ENCODE peak calls at places on chromosomes 5 and 9, in six cellular contexts. D is HCT116; A is CD8-positive, alpha-beta T cell; Q is lower lobe of right lung; Y is uterus; K is psoas muscle. E is an unnamed sample.

GRCh38 chr5:142847898-142848790 is 78.0 kb downstream of the ARHGAP26 start:
- DNase-seq in D (no peak), A (no peak), Q (no peak), Y (no peak), K (no peak), E (no peak)

GRCh38 chr9:20227166-20227874 is 395.0 kb downstream of the MLLT3 start:
- DNase-seq in D (no peak), A (no peak), Q (no peak), Y (no peak), K (no peak), E (no peak)

GRCh38 chr5:14217587-14217986 is 74.4 kb downstream of the TRIO start:
- DNase-seq in D (no peak), A (no peak), Q (no peak), Y (no peak), K (no peak), E (no peak)

GRCh38 chr9:26856413-26857032 is 36.1 kb downstream of the CAAP1 start:
- DNase-seq in D (peak; percentile 56), A (no peak), Q (no peak), Y (peak; percentile 21), K (no peak), E (no peak)

GRCh38 chr5:116575635-116576042 is 1.0 kb upstream of the SEMA6A start:
- DNase-seq in D (no peak), A (no peak), Q (no peak), Y (no peak), K (no peak), E (no peak)

GRCh38 chr5:6765612-6766525 is 52.6 kb downstream of the TENT4A start:
- DNase-seq in D (peak; percentile 71), A (peak; percentile 62), Q (peak; percentile 83), Y (peak; percentile 24), K (peak; percentile 73), E (peak; percentile 61)

GRCh38 chr5:138276402-138277054 is 2.1 kb upstream of the GFRA3 start:
- DNase-seq in D (no peak), A (no peak), Q (no peak), Y (no peak), K (no peak), E (no peak)

GRCh38 chr5:172983542-172984243 is at the start of gene ATP6V0E1:
- DNase-seq in D (peak; percentile 83), A (peak; percentile 91), Q (peak; percentile 98), Y (peak; percentile 95), K (peak; percentile 96), E (peak; percentile 90)

GRCh38 chr5:151123897-151124751 is 33.5 kb downstream of the ANXA6 start:
- DNase-seq in D (no peak), A (peak; percentile 70), Q (no peak), Y (peak; percentile 45), K (peak; percentile 72), E (no peak)
- H3K4me3 ChIP-seq in D (no peak overlapping the region), A (no peak overlapping the region), Q (no peak overlapping the region), Y (no peak overlapping the region), K (peak overlapping the region; percentile 28), E (no peak overlapping the region)

GRCh38 chr5:139659673-139660072 is 11.5 kb downstream of the CXXC5 start:
- DNase-seq in D (no peak), A (no peak), Q (no peak), Y (no peak), K (no peak), E (no peak)

GRCh38 chr5:139660105-139660915 is 12.2 kb downstream of the CXXC5 start:
- DNase-seq in D (no peak), A (no peak), Q (peak; percentile 88), Y (peak; percentile 62), K (peak; percentile 85), E (no peak)

GRCh38 chr5:139657363-139658321 is 9.5 kb downstream of the CXXC5 start:
- DNase-seq in D (no peak), A (no peak), Q (no peak), Y (no peak), K (no peak), E (no peak)

GRCh38 chr5:139658501-139658927 is 10.4 kb downstream of the CXXC5 start:
- DNase-seq in D (no peak), A (no peak), Q (no peak), Y (no peak), K (peak; percentile 63), E (no peak)

DNA sequence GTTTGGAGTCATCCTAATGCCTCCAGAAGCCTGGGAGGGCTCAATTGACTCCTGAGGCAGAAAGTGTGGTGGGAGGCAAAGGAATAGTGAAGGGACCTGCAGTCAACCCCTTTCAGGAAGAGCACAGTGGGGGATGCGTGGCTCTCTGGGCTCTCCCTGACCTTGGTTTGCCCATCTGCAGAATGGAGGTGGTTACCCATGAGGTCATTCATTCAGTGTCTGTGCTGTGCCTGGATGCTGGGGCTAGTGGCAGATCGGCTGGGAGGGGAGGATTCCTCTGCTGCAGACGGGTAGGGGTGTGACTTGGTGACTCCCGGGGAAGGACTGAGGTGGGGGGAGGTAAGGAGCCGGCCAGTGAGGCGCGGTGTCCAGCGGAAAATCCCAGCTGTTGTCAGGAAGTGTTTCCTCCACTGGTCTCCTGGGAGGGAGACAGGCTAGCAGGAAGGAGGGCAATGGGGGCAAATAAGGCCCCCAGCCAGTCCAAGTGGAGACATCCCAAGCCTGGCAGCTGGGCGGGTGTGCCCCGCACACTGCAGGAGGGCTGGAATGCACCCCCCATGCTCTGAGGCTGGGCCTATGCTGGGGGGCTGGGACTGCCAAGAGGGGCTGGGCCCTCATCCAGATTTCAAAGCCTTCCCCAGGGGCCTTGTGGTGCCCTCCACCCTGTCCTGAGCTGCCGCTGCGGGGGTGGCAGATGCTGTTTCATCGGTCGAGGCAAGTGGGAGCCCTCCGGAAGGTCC is 10.9 kb downstream of the CXXC5 start:
- DNase-seq in D (no peak), A (no peak), Q (no peak), Y (peak; percentile 63), K (peak; percentile 57), E (no peak)
- H3K4me1 ChIP-seq in D (peaks cover 83% of the 10 kb centered on the region), A (peaks cover 8% of the 10 kb centered on the region), Q (peaks cover 99% of the 10 kb centered on the region), Y (peaks cover 4% of the 10 kb centered on the region), K (peaks cover 99% of the 10 kb centered on the region), E (no peaks in the 10 kb centered on the region)

GRCh38 chr9:98777618-98778017 is 18.7 kb downstream of the ANKS6 start:
- DNase-seq in D (no peak), A (no peak), Q (no peak), Y (no peak), K (no peak), E (no peak)
- H3K36me3 ChIP-seq in D (peaks cover 9% of the 10 kb centered on the region), A (peaks cover 7% of the 10 kb centered on the region), Q (peaks cover 25% of the 10 kb centered on the region), Y (no peaks in the 10 kb centered on the region), K (no peaks in the 10 kb centered on the region), E (peaks cover 3% of the 10 kb centered on the region)

DNA sequence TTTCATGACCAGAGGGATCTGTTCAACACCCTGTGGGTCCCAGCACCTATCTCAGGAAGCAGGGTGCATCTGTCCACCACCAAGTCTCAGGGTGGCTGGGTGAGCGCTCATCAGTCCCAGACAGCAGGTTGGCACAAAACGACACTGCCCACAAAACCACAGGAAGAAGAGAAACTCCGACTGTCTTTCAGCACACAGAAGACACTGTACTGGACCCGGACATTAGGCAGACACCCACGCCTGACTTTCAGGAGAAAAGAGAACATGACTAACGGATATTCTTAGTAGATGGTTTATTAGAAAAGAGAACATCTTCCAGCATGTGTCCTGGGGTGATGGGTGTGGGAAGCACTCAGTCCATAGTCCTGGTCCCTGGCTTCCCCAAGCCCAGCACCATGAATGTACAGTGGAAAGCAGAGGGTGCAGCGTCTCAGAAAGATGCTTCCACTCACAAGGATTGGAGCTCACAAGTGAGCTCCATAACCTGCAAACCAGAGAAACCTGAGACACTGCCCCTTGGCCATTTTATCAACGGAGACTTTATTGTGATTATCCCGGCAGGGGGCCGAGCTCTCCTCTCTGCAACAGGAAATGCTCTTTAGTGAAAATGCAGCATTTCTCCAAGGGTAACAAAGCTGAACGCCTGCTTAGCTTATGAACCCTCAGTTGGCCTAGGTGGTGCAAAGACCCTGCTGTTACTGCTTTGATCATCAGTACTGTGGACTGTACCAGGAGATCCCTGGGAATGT is 35.8 kb upstream of the LCP2 start:
- DNase-seq in D (no peak), A (peak; percentile 76), Q (peak; percentile 67), Y (no peak), K (no peak), E (peak; percentile 61)
- H3K4me3 ChIP-seq in D (no peak overlapping the region), A (peak overlapping the region; percentile 27), Q (no peak overlapping the region), Y (no peak overlapping the region), K (no peak overlapping the region), E (no peak overlapping the region)

GRCh38 chr5:180623411-180623834 is 26.0 kb downstream of the FLT4 start:
- DNase-seq in D (no peak), A (no peak), Q (no peak), Y (peak; percentile 28), K (no peak), E (no peak)

GRCh38 chr5:180625791-180626660 is 23.4 kb downstream of the FLT4 start:
- DNase-seq in D (no peak), A (no peak), Q (no peak), Y (no peak), K (no peak), E (no peak)

GRCh38 chr5:180625125-180625790 is 24.1 kb downstream of the FLT4 start:
- DNase-seq in D (no peak), A (no peak), Q (no peak), Y (no peak), K (no peak), E (no peak)

GRCh38 chr5:180623844-180624243 is 25.6 kb downstream of the FLT4 start:
- DNase-seq in D (no peak), A (no peak), Q (no peak), Y (no peak), K (no peak), E (no peak)

GRCh38 chr5:180624630-180625029 is 24.8 kb downstream of the FLT4 start:
- DNase-seq in D (no peak), A (no peak), Q (no peak), Y (no peak), K (no peak), E (no peak)
- H3K4me1 ChIP-seq in D (no peaks in the 10 kb centered on the region), A (peaks cover 16% of the 10 kb centered on the region), Q (peaks cover 4% of the 10 kb centered on the region), Y (no peaks in the 10 kb centered on the region), K (no peaks in the 10 kb centered on the region), E (no peaks in the 10 kb centered on the region)

GRCh38 chr5:134708301-134708700 is 30.0 kb upstream of the CAMLG start:
- DNase-seq in D (no peak), A (no peak), Q (no peak), Y (no peak), K (no peak), E (no peak)

GRCh38 chr5:134714537-134714936 is 23.8 kb upstream of the CAMLG start:
- DNase-seq in D (no peak), A (no peak), Q (no peak), Y (no peak), K (no peak), E (no peak)

DNA sequence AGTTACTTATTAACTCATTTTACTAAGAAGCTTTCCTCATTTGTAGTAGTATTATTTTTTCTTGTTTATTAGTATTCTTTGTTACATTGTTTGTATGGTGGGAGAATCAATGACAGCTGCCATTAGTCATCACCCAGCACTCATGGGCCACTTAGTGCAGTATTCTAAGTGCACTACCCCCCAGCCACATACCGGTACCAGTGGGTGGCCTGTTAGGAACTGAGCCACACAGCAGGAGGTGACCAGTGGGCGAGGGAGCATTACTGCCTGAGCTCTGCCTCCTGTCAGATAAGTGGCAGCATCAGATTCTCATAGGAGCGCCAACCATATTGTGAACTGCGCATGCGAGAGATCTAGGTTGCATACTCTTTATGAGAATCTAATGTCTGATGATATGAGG is 24.2 kb upstream of the CAMLG start:
- DNase-seq in D (no peak), A (no peak), Q (no peak), Y (no peak), K (no peak), E (no peak)
- H3K36me3 ChIP-seq in D (peaks cover 16% of the 10 kb centered on the region), A (peaks cover 6% of the 10 kb centered on the region), Q (peaks cover 96% of the 10 kb centered on the region), Y (no peaks in the 10 kb centered on the region), K (peaks cover 11% of the 10 kb centered on the region), E (peaks cover 28% of the 10 kb centered on the region)

E was measured in CD4-positive, alpha-beta memory T cell.